ENCODE peak calls at places on chromosomes 6 and 20, in six cellular contexts. M, Y, P, W, K and O are unnamed samples.

GRCh38 chr6:100719883-100720682 is 161.0 kb downstream of the ASCC3 start:
- DNase-seq in K (no peak), Y (no peak), W (no peak), M (no peak), P (no peak), O (no peak)

GRCh38 chr6:128712898-128713297 is 170.0 kb upstream of the LAMA2 start:
- DNase-seq in Y (no peak), M (no peak), K (no peak), W (no peak), P (no peak), O (no peak)

GRCh38 chr6:111662794-111663231 is 57.1 kb upstream of the TRAF3IP2 start:
- DNase-seq in W (no peak), K (no peak), Y (no peak), M (no peak), P (no peak), O (no peak)

GRCh38 chr20:62887147-62887859 is 25.7 kb upstream of the TCFL5 start:
- DNase-seq in Y (peak), M (no peak), P (peak), W (no peak), K (no peak), O (no peak)

GRCh38 chr6:166411721-166412151 is 29.0 kb upstream of the MPC1 start:
- DNase-seq in M (no peak), K (no peak), P (no peak), W (no peak), Y (no peak), O (no peak)

GRCh38 chr20:45886590-45887345 is 654 bp downstream of the SPATA25 start:
- DNase-seq in K (no peak), W (no peak), Y (no peak), P (no peak), M (no peak), O (no peak)

GRCh38 chr6:113414511-113414910 is 442.6 kb upstream of the MARCKS start:
- DNase-seq in Y (peak), W (no peak), M (no peak), K (no peak), P (no peak), O (no peak)

GRCh38 chr20:62951896-62952372 is 575 bp upstream of the SLC17A9 start:
- DNase-seq in P (no peak), Y (no peak), K (no peak), W (no peak), M (peak), O (no peak)

GRCh38 chr20:44342240-44342639 is 5.4 kb downstream of the R3HDML start:
- DNase-seq in P (no peak), K (no peak), Y (no peak), M (no peak), W (no peak), O (no peak)

GRCh38 chr6:145155873-145156782 is 579.2 kb downstream of the EPM2A start:
- DNase-seq in Y (no peak), P (no peak), W (no peak), K (no peak), M (no peak), O (no peak)

GRCh38 chr6:11585426-11586016 is 48.0 kb downstream of the TMEM170B start:
- DNase-seq in M (no peak), Y (peak), P (no peak), K (no peak), W (peak), O (no peak)

GRCh38 chr6:113529191-113529590 is 328.0 kb upstream of the MARCKS start:
- DNase-seq in W (no peak), M (no peak), Y (no peak), P (no peak), K (no peak), O (no peak)

GRCh38 chr20:62422636-62423325 is 4.6 kb downstream of the RBBP8NL start:
- DNase-seq in K (no peak), M (no peak), P (no peak), Y (no peak), W (no peak), O (no peak)

GRCh38 chr6:152096863-152097496 is 289.5 kb downstream of the ESR1 start:
- DNase-seq in P (no peak), M (no peak), W (no peak), Y (peak), K (no peak), O (no peak)

GRCh38 chr20:15031546-15032351 is 694.3 kb upstream of the FLRT3 start:
- DNase-seq in P (no peak), W (no peak), K (no peak), M (peak), Y (no peak), O (no peak)

GRCh38 chr6:73079978-73080377 is 145.3 kb downstream of the KHDC1L start:
- DNase-seq in K (no peak), P (no peak), Y (no peak), W (peak), M (no peak), O (no peak)

GRCh38 chr6:157741889-157742615 is 81.0 kb upstream of the SNX9 start:
- DNase-seq in W (no peak), P (no peak), M (no peak), K (no peak), Y (no peak), O (no peak)

GRCh38 chr6:16639689-16640480 is 121.4 kb downstream of the ATXN1 start:
- DNase-seq in W (no peak), P (no peak), Y (peak), K (no peak), M (no peak), O (no peak)

GRCh38 chr6:28982476-28983266 is 22.4 kb downstream of the ZNF311 start:
- DNase-seq in M (no peak), Y (peak), K (no peak), W (no peak), P (no peak), O (no peak)

GRCh38 chr20:25019381-25020155 is 27.0 kb upstream of the APMAP start:
- DNase-seq in M (peak), W (no peak), Y (no peak), P (no peak), K (peak), O (no peak)

GRCh38 chr20:53828673-53829085 is 235.0 kb upstream of the ZNF217 start:
- DNase-seq in P (no peak), Y (peak), K (no peak), W (no peak), M (no peak), O (no peak)
- TF ChIP-seq CTCF in P (no peak), Y (peak), K (no peak), W (no peak), M (no peak), O (no peak)

DNA sequence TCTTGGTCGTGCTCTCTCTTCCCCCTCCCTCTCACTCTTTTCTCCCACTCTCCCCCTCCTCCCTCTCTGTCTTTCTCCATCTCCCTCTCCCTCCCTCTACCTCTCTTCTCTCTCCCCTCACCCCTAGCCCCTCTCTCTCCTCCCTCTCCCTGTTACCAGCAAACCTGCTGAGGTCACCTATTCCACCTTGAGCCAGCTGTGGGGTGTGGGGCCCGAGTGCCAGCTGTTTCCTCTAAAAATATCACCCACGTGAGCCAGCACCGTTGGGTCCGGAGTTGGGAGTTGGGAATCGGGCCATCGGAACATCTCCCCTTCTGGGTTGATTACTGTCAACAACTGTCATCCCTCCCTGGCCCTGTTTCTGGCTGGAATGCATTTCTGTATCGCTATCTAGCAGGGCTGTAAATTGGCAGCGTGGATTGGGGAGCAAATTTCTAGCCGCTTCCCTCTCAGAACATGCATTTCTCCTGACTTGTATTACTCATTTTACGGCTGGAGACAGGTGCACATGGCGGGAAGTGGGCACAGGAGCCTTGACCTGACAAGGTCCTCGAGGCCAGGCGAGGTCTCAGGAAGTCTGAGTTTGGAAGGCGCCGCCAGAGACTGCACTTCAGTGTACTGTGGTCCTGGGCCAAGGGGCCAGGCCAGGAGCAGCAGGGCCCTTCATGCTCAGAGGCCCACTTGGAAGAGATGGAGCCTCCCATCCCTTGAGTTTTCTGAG is 165.3 kb downstream of the CDH4 start:
- DNase-seq in M (no peak), Y (no peak), K (no peak), W (no peak), P (no peak), O (no peak)
- TF ChIP-seq CTCF in M (no peak), Y (no peak), K (no peak), W (no peak), P (no peak), O (no peak)

GRCh38 chr20:21237956-21238355 is 65.2 kb upstream of the XRN2 start:
- DNase-seq in M (no peak), Y (no peak), P (no peak), W (no peak), K (no peak), O (no peak)

GRCh38 chr20:21238400-21238799 is 64.7 kb upstream of the XRN2 start:
- DNase-seq in W (no peak), K (no peak), Y (no peak), M (no peak), P (no peak), O (no peak)

GRCh38 chr20:21241400-21241799 is 61.7 kb upstream of the XRN2 start:
- DNase-seq in M (no peak), W (no peak), P (no peak), K (no peak), Y (no peak), O (no peak)

GRCh38 chr20:21238818-21239530 is 64.2 kb upstream of the XRN2 start:
- DNase-seq in Y (no peak), K (no peak), P (no peak), W (no peak), M (no peak), O (no peak)

DNA sequence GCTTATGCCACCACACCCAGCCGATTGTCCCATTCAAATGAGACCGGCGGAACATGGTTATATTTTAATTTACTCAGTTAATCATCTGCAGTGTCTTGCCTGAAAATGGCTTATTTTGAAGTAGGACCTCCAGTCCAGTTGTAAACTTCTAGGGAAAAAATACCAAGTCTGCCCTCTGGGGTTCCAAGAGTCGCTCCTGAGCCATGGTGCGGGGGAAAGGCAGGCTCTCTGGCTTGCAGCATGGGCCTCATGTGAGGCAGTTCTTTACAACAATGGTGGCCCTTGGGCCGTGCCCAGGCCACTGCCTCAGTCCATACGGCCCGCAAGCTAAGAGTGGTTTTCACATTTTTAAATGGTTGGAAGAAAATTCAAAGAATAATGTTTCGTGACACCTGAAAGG is 62.7 kb upstream of the XRN2 start:
- DNase-seq in M (no peak), Y (no peak), P (no peak), K (no peak), W (no peak), O (no peak)
- TF ChIP-seq CTCF in M (no peak), Y (no peak), P (no peak), K (no peak), W (no peak), O (no peak)

DNA sequence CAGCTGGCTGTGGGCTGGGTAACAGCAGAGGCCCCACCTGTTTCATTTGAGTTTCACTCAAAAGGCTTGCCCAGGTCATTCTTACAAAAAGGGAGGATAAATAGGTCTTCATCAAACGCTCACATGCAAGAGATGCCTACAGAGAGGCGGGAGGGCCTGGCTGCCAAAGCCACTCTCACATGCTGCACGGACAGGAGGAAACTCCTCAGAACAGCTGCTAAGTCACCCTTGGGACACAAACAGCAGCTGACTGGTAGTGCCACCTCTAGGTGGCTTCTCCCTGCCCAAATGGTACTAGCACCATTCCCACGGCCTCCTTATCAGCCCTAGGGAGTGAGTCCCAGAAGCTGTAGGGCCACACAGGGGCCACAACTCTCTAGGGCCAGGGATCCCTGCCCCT is 23.8 kb downstream of the SLC22A23 start:
- DNase-seq in P (no peak), Y (no peak), K (no peak), W (no peak), M (no peak), O (no peak)
- TF ChIP-seq CTCF in P (no peak), Y (no peak), K (no peak), W (no peak), M (no peak), O (no peak)

DNA sequence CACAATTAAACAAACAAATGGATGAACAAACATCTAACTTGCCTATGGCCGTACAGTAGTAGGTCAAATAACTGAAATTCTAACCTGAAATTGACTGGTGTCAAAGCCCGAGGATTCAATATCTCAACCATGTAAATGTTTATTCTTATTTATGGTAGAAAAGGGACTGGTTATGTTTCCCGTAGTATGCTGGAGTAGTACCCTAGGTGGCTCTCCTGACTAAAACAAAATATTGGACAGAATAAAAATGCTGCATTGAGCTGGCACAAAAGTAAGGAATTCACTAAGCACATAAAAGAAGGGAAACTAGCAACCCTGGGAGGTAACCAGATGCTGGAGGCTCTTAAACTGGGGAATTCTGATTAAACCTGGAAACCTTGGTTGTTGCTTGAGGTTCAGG is 117.1 kb upstream of the PREP start:
- DNase-seq in K (no peak), W (no peak), Y (no peak), P (no peak), M (no peak), O (no peak)
- TF ChIP-seq CTCF in K (no peak), W (no peak), Y (no peak), P (no peak), M (no peak), O (no peak)

GRCh38 chr6:142153230-142153629 is 6.2 kb downstream of the VTA1 start:
- DNase-seq in W (no peak), M (no peak), Y (no peak), K (no peak), P (no peak), O (no peak)

GRCh38 chr6:142155091-142155490 is 8.0 kb downstream of the VTA1 start:
- DNase-seq in P (no peak), Y (no peak), M (no peak), K (no peak), W (no peak), O (no peak)

GRCh38 chr6:142152731-142153130 is 5.7 kb downstream of the VTA1 start:
- DNase-seq in P (no peak), W (no peak), M (no peak), Y (peak), K (no peak), O (no peak)

GRCh38 chr6:142155895-142156757 is 9.1 kb downstream of the VTA1 start:
- DNase-seq in M (no peak), W (no peak), Y (no peak), K (no peak), P (no peak), O (no peak)
- TF ChIP-seq CTCF in M (peak), W (no peak), Y (no peak), K (peak), P (peak), O (peak)

GRCh38 chr20:872855-873520 is 39.5 kb downstream of the FAM110A start:
- DNase-seq in W (no peak), K (no peak), Y (no peak), P (no peak), M (peak), O (no peak)
- TF ChIP-seq CTCF in W (no peak), K (no peak), Y (no peak), P (no peak), M (no peak), O (peak)

DNA sequence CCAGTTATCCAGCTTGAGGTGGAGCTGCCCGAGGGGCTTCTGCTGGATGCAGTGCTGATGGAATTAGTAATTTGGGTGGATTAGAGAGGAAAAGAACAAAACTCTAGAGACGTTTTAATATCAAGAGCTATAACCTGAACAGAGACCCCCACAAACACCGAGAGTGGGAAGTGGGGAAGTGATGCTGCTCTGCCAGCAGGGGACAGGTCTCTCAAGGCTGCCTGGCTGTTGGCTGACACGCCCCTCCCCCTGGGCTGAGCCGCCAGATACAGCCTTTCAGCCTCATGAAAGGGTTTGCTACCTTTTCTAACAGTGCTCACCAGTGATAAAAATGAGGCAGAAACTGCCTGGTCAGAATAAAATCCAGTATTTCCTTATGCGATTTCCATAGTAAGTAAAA is 9.6 kb downstream of the LEMD2 start:
- DNase-seq in P (no peak), M (no peak), Y (no peak), W (no peak), K (no peak), O (no peak)
- TF ChIP-seq CTCF in P (no peak), M (no peak), Y (peak), W (no peak), K (no peak), O (peak)

GRCh38 chr6:137759624-137760023 is 107.4 kb upstream of the TNFAIP3 start:
- DNase-seq in Y (no peak), P (no peak), W (no peak), K (no peak), M (no peak), O (no peak)
- TF ChIP-seq CTCF in Y (no peak), P (no peak), W (no peak), K (no peak), M (no peak), O (no peak)